ENCODE peak calls at places on chromosome 20, in eight cellular contexts. G is endothelial cell of umbilical vein; X is Karpas-422; P is stimulated activated CD4-positive, alpha-beta T cell treated with anti-CD3 and anti-CD28 coated beads, Interleukin-12 subunit alpha, Interleukin-12 subunit beta, amount 100 ng/mL, for 4 hours; B is body of pancreas; H is effector CD4-positive, alpha-beta T cell; Y is NCI-H2081; A is WTC11. D is an unnamed sample.

GRCh38 chr20:63163171-63163570 is 52.8 kb downstream of the YTHDF1 start:
- DNase-seq in H (no peak), Y (no peak), G (no peak), B (no peak), X (no peak), P (no peak), A (no peak), D (no peak)

GRCh38 chr20:40815156-40816038 is 126.4 kb upstream of the MAFB start:
- DNase-seq in B (no peak), X (no peak), G (no peak), H (no peak), A (no peak), P (no peak), Y (no peak), D (no peak)

GRCh38 chr20:44020406-44021148 is 105.9 kb downstream of the TOX2 start:
- DNase-seq in Y (no peak), A (peak; percentile 24), P (no peak), H (no peak), B (no peak), X (no peak), G (no peak), D (no peak)

GRCh38 chr20:20214757-20215275 is 153.1 kb upstream of the INSM1 start:
- DNase-seq in B (no peak), A (no peak), P (no peak), G (no peak), H (no peak), Y (peak; percentile 92), X (no peak), D (no peak)

GRCh38 chr20:2224246-2224645 is 71.6 kb upstream of the TGM3 start:
- DNase-seq in Y (no peak), B (no peak), P (no peak), H (no peak), X (no peak), A (no peak), G (no peak), D (no peak)

GRCh38 chr20:31962741-31963140 is 5.2 kb upstream of the XKR7 start:
- DNase-seq in H (no peak), B (no peak), A (no peak), X (no peak), P (no peak), G (no peak), Y (no peak), D (no peak)

GRCh38 chr20:45907219-45907948 is 4.6 kb downstream of the PLTP start:
- DNase-seq in G (no peak), A (no peak), B (no peak), H (no peak), X (no peak), Y (no peak), P (no peak), D (no peak)

GRCh38 chr20:47154089-47154488 is 202.4 kb downstream of the ZMYND8 start:
- DNase-seq in Y (no peak), H (no peak), A (no peak), X (no peak), G (no peak), P (no peak), B (no peak), D (no peak)

GRCh38 chr20:43981535-43981934 is 66.9 kb downstream of the TOX2 start:
- DNase-seq in H (no peak), A (no peak), P (no peak), B (no peak), Y (no peak), X (no peak), G (no peak), D (no peak)

GRCh38 chr20:32520927-32521203 is 64.3 kb downstream of the NOL4L start:
- DNase-seq in H (no peak), A (no peak), P (no peak), G (no peak), B (no peak), X (no peak), Y (no peak), D (no peak)

GRCh38 chr20:3871549-3872265 is 17.5 kb upstream of the PANK2 start:
- DNase-seq in B (no peak), H (no peak), A (no peak), G (no peak), Y (no peak), P (no peak), X (no peak), D (no peak)

GRCh38 chr20:48189177-48189576 is 403.9 kb upstream of the SULF2 start:
- DNase-seq in P (no peak), B (no peak), Y (no peak), X (peak; percentile 53), H (no peak), G (peak; percentile 5), A (peak; percentile 34), D (peak; percentile 27)

GRCh38 chr20:52794853-52795252 is 177.3 kb upstream of the TSHZ2 start:
- DNase-seq in P (no peak), A (no peak), Y (no peak), H (no peak), X (no peak), G (no peak), B (no peak), D (no peak)

GRCh38 chr20:58577871-58578615 is 62.8 kb upstream of the APCDD1L start:
- DNase-seq in P (no peak), H (no peak), B (no peak), G (no peak), A (peak; percentile 12), X (no peak), Y (no peak), D (no peak)

GRCh38 chr20:19737025-19737424 is 21.0 kb upstream of the RIN2 start:
- DNase-seq in P (no peak), X (no peak), A (no peak), G (no peak), B (peak; percentile 16), Y (no peak), H (no peak), D (peak; percentile 14)

GRCh38 chr20:17708675-17709360 is 9.1 kb downstream of the BANF2 start:
- DNase-seq in Y (no peak), P (no peak), G (no peak), H (no peak), B (no peak), A (no peak), X (no peak), D (no peak)

GRCh38 chr20:4916991-4917881 is 84.1 kb downstream of the SLC23A2 start:
- DNase-seq in Y (no peak), A (no peak), B (no peak), H (no peak), P (no peak), X (no peak), G (no peak), D (no peak)

GRCh38 chr20:36875702-36876472 is at the start of gene TLDC2:
- DNase-seq in H (no peak), X (no peak), G (no peak), Y (no peak), P (no peak), A (no peak), B (no peak), D (no peak)

GRCh38 chr20:47498606-47499005 is 3.1 kb upstream of the NCOA3 start:
- DNase-seq in A (no peak), P (no peak), X (no peak), G (no peak), Y (no peak), H (no peak), B (no peak), D (no peak)

GRCh38 chr20:30811896-30812671 is 445.4 kb upstream of the DEFB115 start:
- DNase-seq in H (no peak), X (peak; percentile 72), B (peak; percentile 31), A (peak; percentile 75), G (no peak), P (no peak), Y (peak; percentile 16), D (peak; percentile 16)

GRCh38 chr20:38225900-38226263 is 34.7 kb downstream of the KIAA1755 start:
- DNase-seq in A (no peak), P (no peak), B (no peak), Y (no peak), X (no peak), G (no peak), H (no peak), D (no peak)

GRCh38 chr20:3210346-3210745 is 1.0 kb downstream of the ITPA start:
- DNase-seq in H (no peak), A (no peak), Y (no peak), P (no peak), G (no peak), X (no peak), B (no peak), D (no peak)

GRCh38 chr20:23293689-23294088 is 56.9 kb upstream of the NXT1 start:
- DNase-seq in H (no peak), A (no peak), G (peak; percentile 19), Y (no peak), P (no peak), X (no peak), B (peak; percentile 28), D (peak; percentile 46)

GRCh38 chr20:63740501-63741353 is 1.2 kb downstream of the SLC2A4RG start:
- DNase-seq in X (peak; percentile 66), P (no peak), B (peak; percentile 94), Y (peak; percentile 82), H (peak; percentile 36), G (peak; percentile 86), A (peak; percentile 75), D (peak; percentile 96)

D was measured in adrenal gland.